ENCODE peak calls at places on chromosomes 16 and 17, in ten cellular contexts. M is choroid plexus epithelial cell; Z is stimulated activated CD8-positive, alpha-beta memory T cell treated with anti-CD3 and anti-CD28 coated beads, Interleukin-4, amount 100 ng/mL, for 1 hour; K is AG20443; B is renal cortical epithelial cell; E is B cell; S is HuH-7.5; N is activated naive CD4-positive, alpha-beta T cell treated with anti-CD3 and anti-CD28 coated beads for 36 hours; J is BJ; T is NCI-H510A treated with DMSO at 0.1 percent for 48 hours. W is an unnamed sample.

GRCh38 chr16:76201385-76201784 is 75.8 kb upstream of the CNTNAP4 start:
- DNase-seq in B (no peak), E (no peak), Z (no peak), J (no peak), N (no peak), S (no peak), T (no peak), M (no peak), K (no peak), W (no peak)

GRCh38 chr17:77424585-77425344 is 284.0 kb downstream of the SEC14L1 start:
- DNase-seq in M (peak; percentile 99), B (peak; percentile 81), S (no peak), J (no peak), Z (no peak), K (no peak), N (no peak), T (no peak), E (no peak), W (no peak)

GRCh38 chr17:61739002-61739401 is 124.3 kb downstream of the BRIP1 start:
- DNase-seq in N (no peak), J (no peak), B (no peak), M (no peak), E (no peak), S (no peak), K (no peak), Z (no peak), T (no peak), W (no peak)

GRCh38 chr17:67421869-67422273 is 44.8 kb downstream of the PITPNC1 start:
- DNase-seq in B (peak; percentile 100), M (peak; percentile 47), Z (peak; percentile 21), S (no peak), N (peak; percentile 78), E (no peak), K (peak; percentile 85), J (peak; percentile 82), T (no peak), W (no peak)

GRCh38 chr17:34389343-34389742 is 26.3 kb upstream of the CCL1 start:
- DNase-seq in N (no peak), Z (no peak), K (no peak), M (no peak), T (no peak), B (no peak), S (no peak), E (no peak), J (no peak), W (no peak)

GRCh38 chr16:15749371-15749770 is 99.3 kb downstream of the NDE1 start:
- DNase-seq in N (no peak), E (no peak), M (peak; percentile 13), S (no peak), B (no peak), K (no peak), J (no peak), T (no peak), Z (no peak), W (no peak)

GRCh38 chr16:83854420-83854819 is 44.5 kb upstream of the MLYCD start:
- DNase-seq in E (no peak), K (no peak), S (no peak), N (no peak), Z (no peak), J (no peak), T (no peak), M (no peak), B (no peak), W (no peak)

GRCh38 chr17:39404542-39405378 is 3.3 kb upstream of the FBXL20 start:
- DNase-seq in Z (no peak), S (no peak), M (peak; percentile 85), N (peak; percentile 56), K (peak; percentile 81), T (no peak), B (peak; percentile 89), J (peak; percentile 58), E (no peak), W (no peak)

GRCh38 chr16:19688396-19689024 is 29.5 kb downstream of the KNOP1 start:
- DNase-seq in J (no peak), T (no peak), E (no peak), B (no peak), M (no peak), K (no peak), Z (no peak), N (no peak), S (no peak), W (no peak)

GRCh38 chr16:85213926-85214294 is 101.6 kb upstream of the CIBAR2 start:
- DNase-seq in T (no peak), B (no peak), Z (no peak), J (no peak), M (no peak), N (no peak), E (no peak), S (no peak), K (no peak), W (no peak)

GRCh38 chr16:68000450-68000849 is 1.2 kb upstream of the DPEP2 start:
- DNase-seq in Z (no peak), E (no peak), N (no peak), S (no peak), B (no peak), J (no peak), K (no peak), M (peak; percentile 18), T (no peak), W (no peak)

GRCh38 chr16:11064846-11065245 is 120.5 kb downstream of the CLEC16A start:
- DNase-seq in Z (no peak), N (no peak), M (no peak), K (peak; percentile 40), J (no peak), E (no peak), S (no peak), B (no peak), T (no peak), W (no peak)